ENCODE peak calls at places on chromosomes 11 and 22, in ten cellular contexts. One of them, this sample, is unnamed.

GRCh38 chr11:66112640-66113098 is 42.6 kb downstream of the PACS1 start:
- DNase-seq in keratinocyte: no peak
- DNase-seq in ascending aorta: no peak
- DNase-seq in GM12864: no peak
- DNase-seq in stomach: no peak
- DNase-seq in esophagus squamous epithelium: no peak
- DNase-seq in kidney: no peak
- DNase-seq in psoas muscle: no peak
- DNase-seq in OCI-LY7: peak; percentile 53
- DNase-seq in pancreas: no peak
- DNase-seq in this sample: peak; percentile 78

GRCh38 chr22:23832226-23833016 is 6.4 kb downstream of the DERL3 start:
- DNase-seq in keratinocyte: no peak
- DNase-seq in ascending aorta: no peak
- DNase-seq in GM12864: no peak
- DNase-seq in stomach: no peak
- DNase-seq in esophagus squamous epithelium: no peak
- DNase-seq in kidney: peak; percentile 44
- DNase-seq in psoas muscle: no peak
- DNase-seq in OCI-LY7: no peak
- DNase-seq in pancreas: peak; percentile 51
- DNase-seq in this sample: no peak

GRCh38 chr11:10326080-10326964 is 21.4 kb downstream of the ADM start:
- DNase-seq in keratinocyte: no peak
- DNase-seq in ascending aorta: no peak
- DNase-seq in GM12864: no peak
- DNase-seq in stomach: peak; percentile 83
- DNase-seq in esophagus squamous epithelium: no peak
- DNase-seq in kidney: peak; percentile 80
- DNase-seq in psoas muscle: peak; percentile 42
- DNase-seq in OCI-LY7: no peak
- DNase-seq in pancreas: peak; percentile 77
- DNase-seq in this sample: no peak

GRCh38 chr11:75233688-75234295 is 6.8 kb upstream of the TPBGL start:
- DNase-seq in keratinocyte: peak; percentile 7
- DNase-seq in ascending aorta: no peak
- DNase-seq in GM12864: no peak
- DNase-seq in stomach: peak; percentile 24
- DNase-seq in esophagus squamous epithelium: no peak
- DNase-seq in kidney: no peak
- DNase-seq in psoas muscle: no peak
- DNase-seq in OCI-LY7: peak; percentile 35
- DNase-seq in pancreas: no peak
- DNase-seq in this sample: peak; percentile 23

GRCh38 chr22:36208934-36209333 is 7.3 kb upstream of the APOL4 start:
- DNase-seq in keratinocyte: no peak
- DNase-seq in ascending aorta: no peak
- DNase-seq in GM12864: no peak
- DNase-seq in stomach: no peak
- DNase-seq in esophagus squamous epithelium: no peak
- DNase-seq in kidney: no peak
- DNase-seq in psoas muscle: no peak
- DNase-seq in OCI-LY7: no peak
- DNase-seq in pancreas: no peak
- DNase-seq in this sample: no peak

GRCh38 chr22:42700355-42700754 is 20.3 kb downstream of the A4GALT start:
- DNase-seq in keratinocyte: no peak
- DNase-seq in ascending aorta: no peak
- DNase-seq in GM12864: no peak
- DNase-seq in stomach: no peak
- DNase-seq in esophagus squamous epithelium: no peak
- DNase-seq in kidney: peak; percentile 67
- DNase-seq in psoas muscle: no peak
- DNase-seq in OCI-LY7: no peak
- DNase-seq in pancreas: no peak
- DNase-seq in this sample: no peak

GRCh38 chr11:16111690-16112089 is 244.7 kb downstream of the SOX6 start:
- DNase-seq in keratinocyte: no peak
- DNase-seq in ascending aorta: no peak
- DNase-seq in GM12864: no peak
- DNase-seq in stomach: no peak
- DNase-seq in esophagus squamous epithelium: no peak
- DNase-seq in kidney: no peak
- DNase-seq in psoas muscle: no peak
- DNase-seq in OCI-LY7: no peak
- DNase-seq in pancreas: no peak
- DNase-seq in this sample: no peak

GRCh38 chr11:2787816-2788750 is 88.3 kb upstream of the KCNQ1OT1 start:
- DNase-seq in keratinocyte: no peak
- DNase-seq in ascending aorta: peak; percentile 1
- DNase-seq in GM12864: no peak
- DNase-seq in stomach: peak; percentile 45
- DNase-seq in esophagus squamous epithelium: no peak
- DNase-seq in kidney: peak; percentile 73
- DNase-seq in psoas muscle: no peak
- DNase-seq in OCI-LY7: no peak
- DNase-seq in pancreas: peak; percentile 43
- DNase-seq in this sample: no peak

GRCh38 chr22:44805663-44806062 is 53.3 kb downstream of the ARHGAP8 start:
- DNase-seq in keratinocyte: no peak
- DNase-seq in ascending aorta: no peak
- DNase-seq in GM12864: no peak
- DNase-seq in stomach: no peak
- DNase-seq in esophagus squamous epithelium: no peak
- DNase-seq in kidney: no peak
- DNase-seq in psoas muscle: no peak
- DNase-seq in OCI-LY7: no peak
- DNase-seq in pancreas: no peak
- DNase-seq in this sample: no peak

GRCh38 chr11:6298605-6299004 is 21.7 kb downstream of the CAVIN3 start:
- DNase-seq in keratinocyte: no peak
- DNase-seq in ascending aorta: no peak
- DNase-seq in GM12864: no peak
- DNase-seq in stomach: peak; percentile 82
- DNase-seq in esophagus squamous epithelium: no peak
- DNase-seq in kidney: no peak
- DNase-seq in psoas muscle: peak; percentile 27
- DNase-seq in OCI-LY7: peak; percentile 53
- DNase-seq in pancreas: peak; percentile 88
- DNase-seq in this sample: peak; percentile 55

GRCh38 chr11:6301096-6301495 is 19.2 kb downstream of the CAVIN3 start:
- DNase-seq in keratinocyte: no peak
- DNase-seq in ascending aorta: no peak
- DNase-seq in GM12864: no peak
- DNase-seq in stomach: no peak
- DNase-seq in esophagus squamous epithelium: no peak
- DNase-seq in kidney: no peak
- DNase-seq in psoas muscle: no peak
- DNase-seq in OCI-LY7: no peak
- DNase-seq in pancreas: no peak
- DNase-seq in this sample: no peak

GRCh38 chr11:6300325-6300724 is 20.0 kb downstream of the CAVIN3 start:
- DNase-seq in keratinocyte: no peak
- DNase-seq in ascending aorta: no peak
- DNase-seq in GM12864: no peak
- DNase-seq in stomach: no peak
- DNase-seq in esophagus squamous epithelium: no peak
- DNase-seq in kidney: no peak
- DNase-seq in psoas muscle: no peak
- DNase-seq in OCI-LY7: no peak
- DNase-seq in pancreas: no peak
- DNase-seq in this sample: no peak

GRCh38 chr11:6307879-6308278 is 12.4 kb downstream of the CAVIN3 start:
- DNase-seq in keratinocyte: no peak
- DNase-seq in ascending aorta: no peak
- DNase-seq in GM12864: no peak
- DNase-seq in stomach: no peak
- DNase-seq in esophagus squamous epithelium: no peak
- DNase-seq in kidney: no peak
- DNase-seq in psoas muscle: no peak
- DNase-seq in OCI-LY7: no peak
- DNase-seq in pancreas: no peak
- DNase-seq in this sample: no peak

GRCh38 chr11:6303657-6304056 is 16.6 kb downstream of the CAVIN3 start:
- DNase-seq in keratinocyte: no peak
- DNase-seq in ascending aorta: no peak
- DNase-seq in GM12864: no peak
- DNase-seq in stomach: no peak
- DNase-seq in esophagus squamous epithelium: no peak
- DNase-seq in kidney: no peak
- DNase-seq in psoas muscle: no peak
- DNase-seq in OCI-LY7: no peak
- DNase-seq in pancreas: no peak
- DNase-seq in this sample: no peak
- H3K4me3 ChIP-seq in keratinocyte: no peak overlapping the region
- H3K4me3 ChIP-seq in ascending aorta: no peak overlapping the region
- H3K4me3 ChIP-seq in GM12864: no peak overlapping the region
- H3K4me3 ChIP-seq in stomach: no peak overlapping the region
- H3K4me3 ChIP-seq in esophagus squamous epithelium: no peak overlapping the region
- H3K4me3 ChIP-seq in kidney: no peak overlapping the region
- H3K4me3 ChIP-seq in psoas muscle: no peak overlapping the region
- H3K4me3 ChIP-seq in OCI-LY7: no peak overlapping the region
- H3K4me3 ChIP-seq in pancreas: no peak overlapping the region
- H3K4me3 ChIP-seq in this sample: no peak overlapping the region

GRCh38 chr11:4054643-4055042 is 40.0 kb upstream of the RRM1 start:
- DNase-seq in keratinocyte: no peak
- DNase-seq in ascending aorta: no peak
- DNase-seq in GM12864: no peak
- DNase-seq in stomach: no peak
- DNase-seq in esophagus squamous epithelium: no peak
- DNase-seq in kidney: no peak
- DNase-seq in psoas muscle: no peak
- DNase-seq in OCI-LY7: no peak
- DNase-seq in pancreas: no peak
- DNase-seq in this sample: no peak
- TF ChIP-seq CTCF in keratinocyte: no peak
- TF ChIP-seq CTCF in ascending aorta: no peak
- TF ChIP-seq CTCF in GM12864: no peak
- TF ChIP-seq CTCF in stomach: no peak
- TF ChIP-seq CTCF in esophagus squamous epithelium: no peak
- TF ChIP-seq CTCF in kidney: no peak
- TF ChIP-seq CTCF in psoas muscle: no peak
- TF ChIP-seq CTCF in OCI-LY7: no peak
- TF ChIP-seq CTCF in pancreas: no peak
- TF ChIP-seq CTCF in this sample: no peak

GRCh38 chr11:104148074-104148473 is 15.9 kb downstream of the PDGFD start:
- DNase-seq in keratinocyte: no peak
- DNase-seq in ascending aorta: no peak
- DNase-seq in GM12864: no peak
- DNase-seq in stomach: no peak
- DNase-seq in esophagus squamous epithelium: no peak
- DNase-seq in kidney: no peak
- DNase-seq in psoas muscle: no peak
- DNase-seq in OCI-LY7: no peak
- DNase-seq in pancreas: no peak
- DNase-seq in this sample: no peak
- H3K4me3 ChIP-seq in keratinocyte: no peak overlapping the region
- H3K4me3 ChIP-seq in ascending aorta: no peak overlapping the region
- H3K4me3 ChIP-seq in GM12864: no peak overlapping the region
- H3K4me3 ChIP-seq in stomach: no peak overlapping the region
- H3K4me3 ChIP-seq in esophagus squamous epithelium: no peak overlapping the region
- H3K4me3 ChIP-seq in kidney: no peak overlapping the region
- H3K4me3 ChIP-seq in psoas muscle: no peak overlapping the region
- H3K4me3 ChIP-seq in OCI-LY7: no peak overlapping the region
- H3K4me3 ChIP-seq in pancreas: no peak overlapping the region
- H3K4me3 ChIP-seq in this sample: no peak overlapping the region

GRCh38 chr11:43934359-43935130 is 7.9 kb upstream of the C11orf96 start:
- DNase-seq in keratinocyte: no peak
- DNase-seq in ascending aorta: no peak
- DNase-seq in GM12864: no peak
- DNase-seq in stomach: no peak
- DNase-seq in esophagus squamous epithelium: no peak
- DNase-seq in kidney: no peak
- DNase-seq in psoas muscle: no peak
- DNase-seq in OCI-LY7: no peak
- DNase-seq in pancreas: no peak
- DNase-seq in this sample: no peak

GRCh38 chr11:43935131-43935979 is 7.1 kb upstream of the C11orf96 start:
- DNase-seq in keratinocyte: no peak
- DNase-seq in ascending aorta: no peak
- DNase-seq in GM12864: no peak
- DNase-seq in stomach: no peak
- DNase-seq in esophagus squamous epithelium: no peak
- DNase-seq in kidney: no peak
- DNase-seq in psoas muscle: no peak
- DNase-seq in OCI-LY7: no peak
- DNase-seq in pancreas: no peak
- DNase-seq in this sample: no peak

GRCh38 chr11:43941257-43941879 is 1.1 kb upstream of the C11orf96 start:
- DNase-seq in keratinocyte: no peak
- DNase-seq in ascending aorta: no peak
- DNase-seq in GM12864: no peak
- DNase-seq in stomach: no peak
- DNase-seq in esophagus squamous epithelium: no peak
- DNase-seq in kidney: no peak
- DNase-seq in psoas muscle: no peak
- DNase-seq in OCI-LY7: no peak
- DNase-seq in pancreas: no peak
- DNase-seq in this sample: no peak

GRCh38 chr11:43936081-43936480 is 6.4 kb upstream of the C11orf96 start:
- DNase-seq in keratinocyte: no peak
- DNase-seq in ascending aorta: no peak
- DNase-seq in GM12864: no peak
- DNase-seq in stomach: no peak
- DNase-seq in esophagus squamous epithelium: no peak
- DNase-seq in kidney: no peak
- DNase-seq in psoas muscle: no peak
- DNase-seq in OCI-LY7: no peak
- DNase-seq in pancreas: no peak
- DNase-seq in this sample: no peak

DNA sequence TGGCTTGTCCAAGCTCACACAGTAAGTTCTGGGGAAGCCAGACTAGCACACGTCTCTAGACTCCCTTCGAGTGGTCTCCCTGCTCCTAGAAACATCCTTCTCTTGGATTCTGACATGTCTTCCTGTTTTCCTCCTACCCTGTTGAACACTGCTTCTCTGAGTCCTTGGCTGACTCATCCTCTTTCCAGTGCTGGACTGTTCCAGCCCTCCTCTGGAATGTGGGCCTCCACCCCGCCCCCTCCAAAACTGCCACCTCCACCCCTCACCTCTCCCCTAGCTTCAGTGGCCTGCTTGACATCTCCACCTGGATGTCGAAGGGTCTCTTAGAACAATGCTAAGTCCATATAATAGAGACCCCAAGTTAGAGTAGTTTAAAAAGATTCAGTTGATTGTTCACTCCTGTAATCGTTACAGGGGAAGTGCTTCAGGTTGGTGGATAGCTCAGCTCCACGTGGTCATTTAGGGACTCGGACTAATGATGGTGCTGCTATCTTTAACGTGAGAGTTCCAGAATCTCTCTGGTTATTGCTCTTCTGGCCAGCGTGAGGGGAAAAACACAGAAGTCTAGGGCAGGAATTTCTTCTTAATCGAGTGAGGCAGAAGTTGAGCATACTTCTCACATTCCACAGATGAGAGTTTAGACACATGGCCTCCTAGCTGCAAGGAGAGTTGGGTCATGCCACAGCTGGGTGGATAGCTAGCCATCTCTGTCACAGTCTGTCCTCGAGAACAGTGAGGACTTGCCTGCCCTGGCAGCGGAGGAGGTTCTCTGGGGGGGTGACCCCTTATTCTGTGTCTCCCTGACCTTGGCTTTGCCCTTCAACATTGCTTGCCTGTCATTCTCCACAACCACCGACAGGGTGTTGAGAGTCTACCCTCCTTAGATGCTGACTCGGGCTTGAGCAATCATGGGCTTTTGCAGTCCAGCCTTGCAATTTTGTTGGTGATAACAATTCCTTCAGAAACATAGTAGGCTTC is 4.7 kb upstream of the C11orf96 start:
- DNase-seq in keratinocyte: peak; percentile 17
- DNase-seq in ascending aorta: no peak
- DNase-seq in GM12864: no peak
- DNase-seq in stomach: no peak
- DNase-seq in esophagus squamous epithelium: no peak
- DNase-seq in kidney: no peak
- DNase-seq in psoas muscle: no peak
- DNase-seq in OCI-LY7: no peak
- DNase-seq in pancreas: no peak
- DNase-seq in this sample: no peak
- TF ChIP-seq CTCF in keratinocyte: peak; percentile 16
- TF ChIP-seq CTCF in ascending aorta: peak; percentile 10
- TF ChIP-seq CTCF in GM12864: no peak
- TF ChIP-seq CTCF in stomach: peak; percentile 15
- TF ChIP-seq CTCF in esophagus squamous epithelium: no peak
- TF ChIP-seq CTCF in kidney: no peak
- TF ChIP-seq CTCF in psoas muscle: no peak
- TF ChIP-seq CTCF in OCI-LY7: no peak
- TF ChIP-seq CTCF in pancreas: no peak
- TF ChIP-seq CTCF in this sample: no peak

This sample was measured in GM12865.